ENCODE peak calls at places on chromosomes 16 and 17, in four cellular contexts. T, X, Z and V are unnamed samples.

GRCh38 chr17:83155128-83156081 is 76.0 kb downstream of the METRNL start:
- DNase-seq in T (no peak), X (no peak), Z (no peak), V (no peak)

GRCh38 chr17:65190467-65191095 is 53.4 kb downstream of the RGS9 start:
- DNase-seq in T (no peak), X (no peak), Z (no peak), V (no peak)

GRCh38 chr16:12896562-12896961 is 4.8 kb upstream of the SHISA9 start:
- DNase-seq in T (no peak), X (peak), Z (peak), V (no peak)

GRCh38 chr17:76390003-76390421 is 5.6 kb downstream of the SPHK1 start:
- DNase-seq in T (no peak), X (no peak), Z (no peak), V (no peak)

GRCh38 chr16:54193656-54194007 is 93.0 kb downstream of the IRX3 start:
- DNase-seq in T (peak), X (peak), Z (peak), V (peak)

GRCh38 chr16:2492292-2492691 is 17.4 kb downstream of the TBC1D24 start:
- DNase-seq in T (no peak), X (no peak), Z (no peak), V (no peak)

GRCh38 chr17:64071111-64071510 is 50.7 kb upstream of the ICAM2 start:
- DNase-seq in T (no peak), X (no peak), Z (no peak), V (no peak)

GRCh38 chr17:18916816-18917496 is 35.0 kb upstream of the SLC5A10 start:
- DNase-seq in T (no peak), X (no peak), Z (no peak), V (no peak)

GRCh38 chr17:82237746-82238561 is 9.1 kb downstream of the SLC16A3 start:
- DNase-seq in T (no peak), X (no peak), Z (no peak), V (no peak)

GRCh38 chr16:48206594-48207242 is 37.4 kb upstream of the LONP2 start:
- DNase-seq in T (peak), X (no peak), Z (no peak), V (no peak)

GRCh38 chr17:82887255-82888164 is 47.7 kb upstream of the ZNF750 start:
- DNase-seq in T (no peak), X (no peak), Z (no peak), V (no peak)

GRCh38 chr16:29806096-29806579 is at the start of gene MAZ:
- DNase-seq in T (no peak), X (peak), Z (peak), V (no peak)

GRCh38 chr17:81509687-81510523 is 2.7 kb downstream of the ACTG1 start:
- DNase-seq in T (no peak), X (no peak), Z (no peak), V (no peak)

GRCh38 chr16:68144008-68144407 is 58.8 kb downstream of the NFATC3 start:
- DNase-seq in T (no peak), X (no peak), Z (no peak), V (no peak)

GRCh38 chr17:3526491-3526890 is 31.1 kb downstream of the TRPV3 start:
- DNase-seq in T (no peak), X (no peak), Z (no peak), V (no peak)

GRCh38 chr17:45431531-45432404 is 902 bp downstream of the ARHGAP27 start:
- DNase-seq in T (peak), X (peak), Z (peak), V (no peak)

GRCh38 chr17:6843241-6843890 is 11.8 kb upstream of the TEKT1 start:
- DNase-seq in T (no peak), X (peak), Z (peak), V (no peak)

GRCh38 chr17:48456584-48456983 is 26.6 kb upstream of the SKAP1 start:
- DNase-seq in T (no peak), X (peak), Z (no peak), V (no peak)

GRCh38 chr16:10528635-10529034 is 51.8 kb downstream of the EMP2 start:
- DNase-seq in T (no peak), X (no peak), Z (no peak), V (no peak)

GRCh38 chr17:80006339-80006720 is 29.3 kb downstream of the TBC1D16 start:
- DNase-seq in T (no peak), X (no peak), Z (no peak), V (no peak)

GRCh38 chr17:9635340-9635739 is 10.0 kb upstream of the USP43 start:
- DNase-seq in T (no peak), X (no peak), Z (no peak), V (no peak)

GRCh38 chr17:37368577-37368976 is 7.2 kb upstream of the C17orf78 start:
- DNase-seq in T (no peak), X (no peak), Z (no peak), V (no peak)

GRCh38 chr16:87060026-87060986 is 256.9 kb downstream of the C16orf95 start:
- DNase-seq in T (no peak), X (no peak), Z (no peak), V (no peak)

GRCh38 chr17:76569607-76570279 is 15.9 kb downstream of the ST6GALNAC2 start:
- DNase-seq in T (no peak), X (no peak), Z (no peak), V (no peak)

GRCh38 chr17:1488826-1489275 is 3.6 kb downstream of the MYO1C start:
- DNase-seq in T (no peak), X (no peak), Z (no peak), V (no peak)

GRCh38 chr16:87460936-87461335 is 31.9 kb downstream of the ZCCHC14 start:
- DNase-seq in T (no peak), X (no peak), Z (no peak), V (no peak)

GRCh38 chr16:23145186-23145585 is 4.1 kb downstream of the USP31 start:
- DNase-seq in T (no peak), X (no peak), Z (no peak), V (no peak)

GRCh38 chr16:85891776-85892166 is 7.2 kb upstream of the IRF8 start:
- DNase-seq in T (no peak), X (no peak), Z (no peak), V (no peak)

GRCh38 chr17:49104511-49105074 is 28.0 kb upstream of the B4GALNT2 start:
- DNase-seq in T (no peak), X (no peak), Z (no peak), V (no peak)

GRCh38 chr16:77183137-77183536 is 7.9 kb upstream of the MON1B start:
- DNase-seq in T (no peak), X (no peak), Z (no peak), V (no peak)

GRCh38 chr17:38797828-38798227 is 1.5 kb downstream of the PIP4K2B start:
- DNase-seq in T (no peak), X (no peak), Z (no peak), V (no peak)

GRCh38 chr17:28612531-28612930 is 1.5 kb downstream of the RSKR start:
- DNase-seq in T (no peak), X (no peak), Z (no peak), V (no peak)

GRCh38 chr17:75869282-75870141 is 8.9 kb downstream of the TRIM47 start:
- DNase-seq in T (no peak), X (no peak), Z (peak), V (no peak)

GRCh38 chr16:64416232-64417010 is 705.4 kb downstream of the CDH11 start:
- DNase-seq in T (no peak), X (no peak), Z (no peak), V (no peak)

GRCh38 chr17:55870044-55870443 is 119.2 kb downstream of the PCTP start:
- DNase-seq in T (no peak), X (no peak), Z (no peak), V (no peak)

GRCh38 chr17:63446981-63447687 is 1.0 kb upstream of the CYB561 start:
- DNase-seq in T (no peak), X (no peak), Z (no peak), V (no peak)

GRCh38 chr17:77449908-77450741 is 309.4 kb downstream of the SEC14L1 start:
- DNase-seq in T (no peak), X (no peak), Z (peak), V (no peak)

GRCh38 chr17:40555296-40556190 is 9.7 kb downstream of the CCR7 start:
- DNase-seq in T (no peak), X (no peak), Z (no peak), V (no peak)

GRCh38 chr17:40556198-40556661 is 9.0 kb downstream of the CCR7 start:
- DNase-seq in T (no peak), X (no peak), Z (no peak), V (no peak)

GRCh38 chr17:40558300-40558584 is 7.0 kb downstream of the CCR7 start:
- DNase-seq in T (no peak), X (no peak), Z (no peak), V (no peak)

GRCh38 chr17:40557531-40558299 is 7.6 kb downstream of the CCR7 start:
- DNase-seq in T (no peak), X (no peak), Z (no peak), V (no peak)

GRCh38 chr17:40556884-40557414 is 8.3 kb downstream of the CCR7 start:
- DNase-seq in T (no peak), X (no peak), Z (peak), V (no peak)
- TF ChIP-seq EGR1 in T (no peak), X (no peak), Z (peak), V (no peak)

GRCh38 chr16:11685844-11686618 is 17.8 kb downstream of the SNN start:
- DNase-seq in T (no peak), X (no peak), Z (no peak), V (no peak)
- TF ChIP-seq YY1 in T (no peak), X (no peak), Z (no peak), V (no peak)

DNA sequence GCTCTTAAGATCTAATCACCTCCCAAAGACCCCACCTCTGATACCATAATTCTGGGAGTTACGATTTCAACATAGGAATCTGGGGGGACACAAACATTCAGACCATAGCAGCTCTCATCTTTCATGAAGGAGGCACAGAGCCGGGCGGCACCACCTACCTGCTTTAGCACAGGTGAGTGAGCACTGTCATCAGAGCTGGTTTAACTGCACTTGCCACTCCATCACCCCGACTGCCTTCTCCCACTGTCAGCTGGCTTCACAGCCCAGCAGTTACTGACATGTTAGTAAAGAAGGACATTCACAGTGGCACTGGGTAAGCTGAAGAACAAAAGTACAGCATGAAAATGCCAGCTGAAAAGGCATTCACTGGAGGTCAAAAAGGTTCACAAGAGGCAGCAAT is 22.5 kb downstream of the GABARAPL2 start:
- DNase-seq in T (no peak), X (no peak), Z (no peak), V (no peak)
- TF ChIP-seq EGR1 in T (no peak), X (no peak), Z (no peak), V (no peak)

DNA sequence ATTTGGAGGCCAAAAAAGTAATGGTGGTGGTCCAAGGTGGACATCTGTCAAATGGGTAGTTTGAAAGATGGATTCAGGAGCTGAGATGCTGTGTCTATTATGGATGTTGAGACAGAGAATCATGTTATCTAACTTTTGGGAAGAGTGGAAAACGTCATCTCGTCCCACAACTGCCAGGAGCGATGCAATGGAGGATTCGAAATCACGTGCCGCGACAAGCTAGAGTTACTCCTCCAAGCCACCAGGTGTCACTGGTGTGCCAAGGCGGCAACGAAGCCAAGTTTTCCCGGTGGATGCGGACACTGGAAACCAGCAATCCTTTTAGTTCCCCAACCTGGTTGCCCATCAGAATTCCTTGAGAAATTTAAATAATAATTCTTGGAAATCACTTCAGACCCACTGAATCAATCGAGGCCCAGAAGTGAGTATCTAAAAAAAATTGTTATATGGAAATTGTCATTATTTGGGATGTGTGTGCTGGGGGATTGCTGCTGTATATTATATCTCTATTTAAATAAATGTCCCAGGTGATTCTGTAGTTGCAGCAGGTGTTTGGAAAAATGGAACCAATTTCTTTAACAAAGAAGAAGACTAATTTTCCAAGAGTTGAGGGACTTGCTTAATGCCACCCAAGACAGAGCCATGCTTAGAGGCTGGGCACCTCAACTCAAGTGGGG is 206.1 kb downstream of the HAPSTR1 start:
- DNase-seq in T (peak), X (peak), Z (peak), V (no peak)
- TF ChIP-seq YY1 in T (peak), X (no peak), Z (no peak), V (no peak)

GRCh38 chr16:14511798-14512131 is 118.3 kb downstream of the PARN start:
- DNase-seq in T (no peak), X (no peak), Z (no peak), V (no peak)

GRCh38 chr16:14510581-14510938 is 119.5 kb downstream of the PARN start:
- DNase-seq in T (no peak), X (no peak), Z (no peak), V (no peak)

GRCh38 chr16:14509675-14510132 is 120.4 kb downstream of the PARN start:
- DNase-seq in T (no peak), X (no peak), Z (no peak), V (no peak)

GRCh38 chr16:14509055-14509454 is 121.0 kb downstream of the PARN start:
- DNase-seq in T (no peak), X (no peak), Z (no peak), V (no peak)

DNA sequence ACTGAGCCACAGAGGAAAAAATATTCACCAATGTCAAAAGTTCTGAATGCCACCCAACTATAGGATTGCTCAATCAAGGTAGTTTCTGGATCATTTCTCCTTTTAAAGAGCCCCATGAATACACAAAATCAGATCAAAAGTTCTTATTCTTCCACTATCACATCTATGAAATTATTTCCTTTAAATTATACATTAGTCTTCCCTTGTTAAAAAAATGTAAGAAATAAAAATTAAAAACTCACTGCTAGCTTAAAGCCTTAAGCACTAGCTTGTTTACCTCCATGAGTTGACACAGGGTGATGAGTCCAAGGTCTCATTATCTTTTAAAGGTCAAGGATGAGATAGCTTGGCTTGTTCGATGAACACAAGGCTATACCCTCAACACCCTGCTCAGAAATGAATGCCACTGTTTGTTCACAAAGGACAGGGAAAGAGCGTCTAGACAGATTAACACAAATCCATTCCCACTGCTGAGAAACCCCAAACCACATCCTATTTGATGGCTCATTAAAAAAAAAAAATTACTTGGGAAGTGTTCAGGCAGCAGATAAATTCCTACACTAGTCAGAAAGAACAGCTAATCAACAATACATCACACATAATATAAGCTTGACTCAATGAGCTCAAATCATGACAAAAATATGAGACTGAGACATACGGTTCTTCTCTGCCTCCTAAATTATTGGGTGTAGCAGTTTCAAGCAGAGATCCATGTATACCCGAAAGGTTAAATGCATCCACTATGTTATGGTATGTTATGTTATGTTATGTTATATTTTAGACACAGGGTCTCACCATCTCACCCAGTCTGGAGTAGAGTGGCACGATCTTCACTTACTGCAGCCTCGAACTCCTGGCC is 118.9 kb downstream of the PARN start:
- DNase-seq in T (no peak), X (no peak), Z (no peak), V (no peak)
- TF ChIP-seq EGR1 in T (no peak), X (no peak), Z (no peak), V (no peak)

GRCh38 chr16:66830422-66831404 is at the start of gene NAE1:
- DNase-seq in T (peak), X (peak), Z (peak), V (peak)
- TF ChIP-seq YY1 in T (peak), X (peak), Z (peak), V (peak)